ENCODE peak calls at places on chromosomes 7 and 10, in four cellular contexts. I is uterus, F is endothelial cell of umbilical vein, Q is suprapubic skin. M is an unnamed sample.

GRCh38 chr7:31145339-31145738 is 93.2 kb downstream of the ADCYAP1R1 start:
- DNase-seq in I (no peak), F (no peak), Q (no peak), M (no peak)

GRCh38 chr7:44060948-44061644 is 4.3 kb downstream of the PGAM2 start:
- DNase-seq in I (no peak), F (no peak), Q (peak; percentile 49), M (no peak)

GRCh38 chr10:19874791-19875190 is 58.6 kb downstream of the PLXDC2 start:
- DNase-seq in I (no peak), F (no peak), Q (no peak), M (no peak)

GRCh38 chr10:117249493-117250093 is 8.7 kb downstream of the SLC18A2 start:
- DNase-seq in I (no peak), F (no peak), Q (no peak), M (no peak)

GRCh38 chr10:100183482-100183881 is 2.3 kb downstream of the ERLIN1 start:
- DNase-seq in I (no peak), F (no peak), Q (no peak), M (peak; percentile 62)

GRCh38 chr7:50369408-50370026 is 65.0 kb downstream of the IKZF1 start:
- DNase-seq in I (no peak), F (peak; percentile 8), Q (no peak), M (no peak)

GRCh38 chr7:158730383-158731055 is 25.9 kb upstream of the NCAPG2 start:
- DNase-seq in I (no peak), F (no peak), Q (no peak), M (no peak)

GRCh38 chr7:43692582-43693373 is 36.5 kb downstream of the COA1 start:
- DNase-seq in I (no peak), F (no peak), Q (no peak), M (no peak)

GRCh38 chr10:103855424-103855823 is at the start of gene SH3PXD2A:
- DNase-seq in I (no peak), F (peak; percentile 33), Q (no peak), M (peak; percentile 46)

GRCh38 chr7:44549457-44549856 is 8.3 kb upstream of the NPC1L1 start:
- DNase-seq in I (no peak), F (no peak), Q (no peak), M (no peak)

GRCh38 chr7:156156734-156157408 is 344.6 kb upstream of the SHH start:
- DNase-seq in I (no peak), F (no peak), Q (no peak), M (no peak)

GRCh38 chr7:29331163-29331562 is 136.6 kb downstream of the CHN2 start:
- DNase-seq in I (no peak), F (no peak), Q (no peak), M (no peak)

GRCh38 chr7:36969376-36969775 is 245.1 kb upstream of the AOAH start:
- DNase-seq in I (no peak), F (peak; percentile 63), Q (no peak), M (no peak)

GRCh38 chr7:2510130-2510776 is 9.3 kb upstream of the LFNG start:
- DNase-seq in I (no peak), F (no peak), Q (no peak), M (peak; percentile 65)

GRCh38 chr10:59709472-59710125 is at the start of gene SLC16A9:
- DNase-seq in I (peak; percentile 72), F (peak; percentile 18), Q (no peak), M (peak; percentile 56)

GRCh38 chr10:104076743-104077160 is 8.9 kb downstream of the COL17A1 start:
- DNase-seq in I (peak; percentile 56), F (peak; percentile 98), Q (no peak), M (peak; percentile 36)

GRCh38 chr7:142782922-142783900 is 12.4 kb downstream of the PRSS2 start:
- DNase-seq in I (peak; percentile 81), F (peak; percentile 88), Q (peak; percentile 90), M (peak; percentile 88)

GRCh38 chr7:77783540-77783939 is 14.7 kb downstream of the TMEM60 start:
- DNase-seq in I (no peak), F (no peak), Q (no peak), M (no peak)

GRCh38 chr7:4500812-4501211 is 181.3 kb upstream of the FOXK1 start:
- DNase-seq in I (no peak), F (no peak), Q (no peak), M (no peak)

GRCh38 chr7:42628021-42628420 is 283.8 kb downstream of the C7orf25 start:
- DNase-seq in I (no peak), F (no peak), Q (no peak), M (no peak)

GRCh38 chr7:42869131-42870020 is 42.5 kb downstream of the C7orf25 start:
- DNase-seq in I (no peak), F (no peak), Q (no peak), M (peak; percentile 62)

GRCh38 chr7:139328375-139328774 is 12.8 kb upstream of the FMC1 start:
- DNase-seq in I (no peak), F (no peak), Q (no peak), M (no peak)

GRCh38 chr7:37514520-37514919 is 65.9 kb upstream of the ELMO1 start:
- DNase-seq in I (no peak), F (no peak), Q (no peak), M (no peak)

GRCh38 chr10:84155521-84155920 is 16.2 kb downstream of the GHITM start:
- DNase-seq in I (no peak), F (no peak), Q (no peak), M (no peak)

GRCh38 chr10:5446390-5446926 is 34.1 kb downstream of the NET1 start:
- DNase-seq in I (peak; percentile 94), F (peak; percentile 95), Q (peak; percentile 95), M (peak; percentile 97)

GRCh38 chr10:132396495-132397035 is 435 bp upstream of the PWWP2B start:
- DNase-seq in I (peak; percentile 56), F (no peak), Q (no peak), M (peak; percentile 65)

GRCh38 chr10:112904000-112904399 is 46.0 kb upstream of the TCF7L2 start:
- DNase-seq in I (no peak), F (peak; percentile 25), Q (no peak), M (no peak)

GRCh38 chr7:65390588-65390987 is 16.9 kb downstream of the ZNF92 start:
- DNase-seq in I (no peak), F (no peak), Q (no peak), M (no peak)

GRCh38 chr10:1380075-1380793 is 324.0 kb downstream of the WDR37 start:
- DNase-seq in I (no peak), F (no peak), Q (no peak), M (no peak)

GRCh38 chr7:103691291-103691690 is 245.3 kb upstream of the SLC26A5 start:
- DNase-seq in I (no peak), F (no peak), Q (no peak), M (no peak)

GRCh38 chr7:46494026-46494425 is 573.0 kb upstream of the IGFBP3 start:
- DNase-seq in I (no peak), F (no peak), Q (no peak), M (no peak)

GRCh38 chr10:105592468-105592867 is 951.4 kb downstream of the SORCS3 start:
- DNase-seq in I (no peak), F (no peak), Q (no peak), M (no peak)

GRCh38 chr10:57675125-57675524 is 592.6 kb downstream of the IPMK start:
- DNase-seq in I (no peak), F (no peak), Q (no peak), M (no peak)

GRCh38 chr10:90417056-90417455 is 440.8 kb downstream of the HTR7 start:
- DNase-seq in I (no peak), F (no peak), Q (no peak), M (no peak)

GRCh38 chr10:79206300-79207095 is 137.7 kb downstream of the ZMIZ1 start:
- DNase-seq in I (peak; percentile 80), F (no peak), Q (no peak), M (no peak)

DNA sequence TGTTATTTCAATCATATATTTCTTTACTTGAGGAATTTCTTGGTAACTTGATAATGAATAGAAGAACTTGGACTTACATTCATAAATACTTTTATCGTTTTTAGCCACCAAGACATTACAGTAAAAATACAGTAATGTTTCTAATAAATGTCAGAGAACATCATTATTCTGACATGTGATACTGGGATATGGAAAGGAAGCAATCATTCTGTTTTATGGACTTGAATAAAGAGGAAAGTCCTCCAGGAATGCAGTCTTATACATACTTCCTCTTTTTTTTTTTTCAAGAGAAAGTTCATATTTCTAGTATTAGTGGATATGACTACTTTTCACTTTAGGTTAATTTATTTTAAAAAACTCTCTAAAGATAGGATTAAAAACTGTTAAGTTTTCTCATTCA is 220.0 kb upstream of the SEMA3C start:
- DNase-seq in I (no peak), F (no peak), Q (no peak), M (no peak)
- H3K4me3 ChIP-seq in I (no peak overlapping the region), F (no peak overlapping the region), Q (no peak overlapping the region), M (no peak overlapping the region)

GRCh38 chr10:68600041-68600778 is 40.1 kb downstream of the TET1 start:
- DNase-seq in I (peak; percentile 45), F (peak; percentile 86), Q (peak; percentile 66), M (peak; percentile 60)
- TF ChIP-seq POLR2A in I (no peak), F (peak; percentile 61), Q (no peak), M (peak; percentile 12)

DNA sequence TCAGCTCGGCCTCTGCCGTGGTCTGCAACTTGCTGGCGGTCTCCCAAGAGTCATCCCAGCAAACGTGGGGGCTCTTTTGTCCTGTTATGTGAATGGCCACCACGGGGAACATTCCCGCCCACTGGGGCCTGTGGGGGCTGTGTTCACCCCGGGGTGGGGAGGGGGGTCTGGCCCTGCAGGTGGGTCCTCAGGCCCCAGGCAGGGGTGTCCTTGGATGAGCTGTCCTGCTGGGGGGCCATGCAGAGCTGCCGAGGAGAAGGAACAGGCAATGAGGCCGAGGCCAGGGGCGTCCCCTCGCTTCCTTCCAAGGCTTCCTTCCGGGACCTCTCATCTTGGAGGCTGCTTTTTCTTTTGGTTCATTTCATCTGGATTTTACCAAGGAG is 24.4 kb upstream of the PITRM1 start:
- DNase-seq in I (no peak), F (no peak), Q (no peak), M (no peak)
- H3K4me3 ChIP-seq in I (no peak overlapping the region), F (no peak overlapping the region), Q (peak overlapping the region; percentile 32), M (no peak overlapping the region)

DNA sequence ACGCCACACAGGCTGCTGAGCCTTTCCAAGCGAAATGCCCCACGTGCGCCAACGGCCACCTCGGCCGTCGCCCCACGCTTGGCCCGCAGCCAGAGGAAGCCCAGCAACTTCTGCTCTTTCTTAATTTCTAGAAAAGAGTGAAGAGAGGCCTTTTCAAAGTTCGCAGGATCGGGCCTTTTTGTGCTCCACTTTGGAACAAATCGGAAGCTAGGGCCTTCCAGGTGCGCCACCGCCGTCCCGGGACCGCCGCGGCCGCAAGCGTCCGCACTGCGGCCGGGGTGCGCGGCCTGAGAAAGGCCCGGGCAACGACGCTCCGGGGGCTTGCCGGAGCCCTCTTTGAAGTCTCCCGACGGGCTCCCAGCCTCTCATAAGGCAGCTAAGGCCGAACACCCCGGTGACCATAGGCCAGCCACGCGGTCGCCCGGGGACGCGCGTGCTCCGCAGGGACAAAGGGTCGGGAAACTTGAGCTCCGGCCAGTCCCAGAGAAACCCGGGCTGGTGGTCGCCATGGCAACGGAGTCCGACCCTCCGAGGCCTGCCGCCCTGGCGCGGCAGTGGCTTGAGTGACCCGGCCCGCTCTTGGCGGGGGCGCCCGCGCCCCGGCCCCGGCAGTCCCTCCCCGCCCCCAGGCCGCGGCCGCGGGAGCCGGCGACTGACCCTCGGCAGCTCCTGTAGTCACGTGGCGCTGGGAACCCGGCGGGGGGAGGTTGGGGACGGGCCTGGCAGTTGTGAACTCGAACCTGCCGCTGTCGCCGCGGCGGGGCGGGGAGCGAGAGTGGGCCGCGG is at the start of gene REPIN1:
- DNase-seq in I (peak; percentile 92), F (peak; percentile 76), Q (peak; percentile 94), M (peak; percentile 89)
- TF ChIP-seq POLR2A in I (peak; percentile 36), F (no peak), Q (peak; percentile 43), M (peak; percentile 58)